ENCODE peak calls at places on chromosomes 11 and 22, in four cellular contexts. P, E, T and J are unnamed samples.

GRCh38 chr22:20247010-20247505 is 21.1 kb downstream of the RTN4R start:
- DNase-seq in P (no peak), E (peak), T (no peak), J (no peak)

GRCh38 chr11:76752321-76753175 is 30.6 kb upstream of the TSKU start:
- DNase-seq in P (no peak), E (no peak), T (no peak), J (no peak)

GRCh38 chr11:11989774-11990744 is 18.4 kb downstream of the DKK3 start:
- DNase-seq in P (no peak), E (no peak), T (no peak), J (no peak)

GRCh38 chr11:45748801-45749200 is 56.1 kb upstream of the SLC35C1 start:
- DNase-seq in P (no peak), E (no peak), T (no peak), J (no peak)

GRCh38 chr11:93487032-93487483 is 56.1 kb downstream of the SMCO4 start:
- DNase-seq in P (no peak), E (no peak), T (no peak), J (no peak)

GRCh38 chr22:25622011-25622410 is 57.5 kb downstream of the GRK3 start:
- DNase-seq in P (no peak), E (no peak), T (no peak), J (no peak)

GRCh38 chr11:12042215-12042676 is 33.8 kb upstream of the DKK3 start:
- DNase-seq in P (no peak), E (no peak), T (no peak), J (no peak)

GRCh38 chr11:57439786-57440185 is 12.9 kb upstream of the SLC43A3 start:
- DNase-seq in P (no peak), E (no peak), T (no peak), J (no peak)

GRCh38 chr11:26143553-26144308 is 188.2 kb upstream of the ANO3 start:
- DNase-seq in P (no peak), E (no peak), T (no peak), J (no peak)

GRCh38 chr11:79046365-79046764 is 394.5 kb downstream of the TENM4 start:
- DNase-seq in P (no peak), E (no peak), T (no peak), J (no peak)

GRCh38 chr22:26360169-26360885 is 68.7 kb upstream of the ASPHD2 start:
- DNase-seq in P (peak), E (peak), T (peak), J (no peak)

GRCh38 chr11:92852203-92852602 is 117.2 kb upstream of the MTNR1B start:
- DNase-seq in P (no peak), E (no peak), T (no peak), J (no peak)

GRCh38 chr11:118633979-118634378 is 26.6 kb downstream of the PHLDB1 start:
- DNase-seq in P (no peak), E (no peak), T (no peak), J (no peak)

GRCh38 chr22:40818192-40818746 is 877 bp downstream of the SLC25A17 start:
- DNase-seq in P (no peak), E (no peak), T (no peak), J (no peak)

GRCh38 chr11:113392522-113392921 is 4.9 kb downstream of the ANKK1 start:
- DNase-seq in P (no peak), E (no peak), T (no peak), J (no peak)

GRCh38 chr11:65786008-65786785 is 666 bp upstream of the OVOL1 start:
- DNase-seq in P (no peak), E (no peak), T (no peak), J (no peak)

GRCh38 chr11:104092744-104093143 is 56.3 kb downstream of the DDI1 start:
- DNase-seq in P (no peak), E (no peak), T (no peak), J (no peak)

GRCh38 chr11:396948-397548 is 3.0 kb downstream of the PKP3 start:
- DNase-seq in P (no peak), E (no peak), T (no peak), J (no peak)

GRCh38 chr11:103529217-103529684 is 420.0 kb downstream of the DYNC2H1 start:
- DNase-seq in P (no peak), E (no peak), T (no peak), J (no peak)

GRCh38 chr11:76151561-76152085 is 54.7 kb downstream of the WNT11 start:
- DNase-seq in P (no peak), E (no peak), T (no peak), J (no peak)

GRCh38 chr11:109788969-109789490 is 304.2 kb upstream of the ZC3H12C start:
- DNase-seq in P (no peak), E (no peak), T (no peak), J (no peak)

GRCh38 chr11:1830119-1830499 is 4.7 kb upstream of the SYT8 start:
- DNase-seq in P (no peak), E (no peak), T (no peak), J (no peak)

GRCh38 chr22:50068096-50068495 is 10.0 kb upstream of the TTLL8 start:
- DNase-seq in P (no peak), E (no peak), T (no peak), J (no peak)

GRCh38 chr11:83009999-83010398 is 61.7 kb downstream of the RAB30 start:
- DNase-seq in P (no peak), E (no peak), T (no peak), J (no peak)

GRCh38 chr11:10356161-10356560 is 51.3 kb downstream of the ADM start:
- DNase-seq in P (no peak), E (no peak), T (no peak), J (no peak)

GRCh38 chr11:11976476-11977187 is 31.8 kb downstream of the DKK3 start:
- DNase-seq in P (no peak), E (no peak), T (no peak), J (no peak)

GRCh38 chr11:117866526-117866925 is 9.9 kb downstream of the FXYD6 start:
- DNase-seq in P (no peak), E (no peak), T (no peak), J (no peak)

GRCh38 chr11:1051356-1052132 is 15.0 kb upstream of the MUC6 start:
- DNase-seq in P (no peak), E (no peak), T (no peak), J (no peak)

GRCh38 chr22:17159504-17159951 is 451 bp upstream of the HDHD5 start:
- DNase-seq in P (peak), E (no peak), T (peak), J (no peak)

GRCh38 chr11:44614281-44614680 is 48.8 kb downstream of the CD82 start:
- DNase-seq in P (no peak), E (no peak), T (no peak), J (no peak)

GRCh38 chr22:43957871-43958270 is 2.6 kb downstream of the SAMM50 start:
- DNase-seq in P (no peak), E (no peak), T (no peak), J (no peak)

GRCh38 chr11:116787436-116787785 is 412 bp downstream of the ZPR1 start:
- DNase-seq in P (no peak), E (no peak), T (no peak), J (no peak)

GRCh38 chr11:85809191-85809590 is 1.8 kb downstream of the SYTL2 start:
- DNase-seq in P (no peak), E (no peak), T (no peak), J (no peak)